ENCODE peak calls at places on chromosomes 5 and 9, in nine cellular contexts. J is foreskin keratinocyte, G is RWPE1, W is colonic mucosa, S is omental fat pad, V is BE2C, D is HFFc6, N is bronchial epithelial cell, A is ovary. R is an unnamed sample.

GRCh38 chr9:94805585-94805984 is 79.1 kb downstream of the AOPEP start:
- DNase-seq in N (peak), V (no peak), G (peak), A (no peak), J (peak), S (no peak), W (peak), D (peak), R (no peak)

GRCh38 chr5:125412561-125413535 is 666.4 kb upstream of the ZNF608 start:
- DNase-seq in W (peak), D (peak), S (no peak), J (no peak), N (peak), G (peak), A (peak), V (peak), R (peak)

GRCh38 chr5:101676646-101677045 is 619.4 kb downstream of the SLCO4C1 start:
- DNase-seq in V (no peak), G (no peak), N (peak), W (no peak), J (no peak), S (no peak), A (no peak), D (no peak), R (no peak)

GRCh38 chr9:134643306-134643705 is 1.7 kb downstream of the COL5A1 start:
- DNase-seq in D (peak), N (no peak), V (no peak), W (no peak), J (no peak), A (peak), G (peak), S (no peak), R (no peak)

GRCh38 chr9:74379718-74380117 is 117.4 kb upstream of the RORB start:
- DNase-seq in V (peak), D (no peak), J (peak), A (no peak), G (peak), S (no peak), W (no peak), N (peak), R (no peak)

GRCh38 chr5:142325677-142326479 is 1.1 kb upstream of the SPRY4 start:
- DNase-seq in D (peak), N (no peak), V (peak), G (peak), S (peak), A (peak), J (peak), W (peak), R (peak)

GRCh38 chr5:80607832-80608231 is 37.8 kb upstream of the ANKRD34B start:
- DNase-seq in V (no peak), N (no peak), J (no peak), W (no peak), D (no peak), S (no peak), G (no peak), A (no peak), R (no peak)

GRCh38 chr5:74966151-74967050 is 86.0 kb downstream of the GCNT4 start:
- DNase-seq in A (no peak), D (peak), V (no peak), S (no peak), G (no peak), J (no peak), N (no peak), W (peak), R (no peak)

GRCh38 chr5:147539053-147539452 is 29.2 kb upstream of the DPYSL3 start:
- DNase-seq in A (no peak), S (no peak), N (peak), W (no peak), J (no peak), G (peak), V (no peak), D (peak), R (no peak)

GRCh38 chr9:121730188-121730587 is 78.8 kb downstream of the DAB2IP start:
- DNase-seq in J (no peak), G (no peak), N (no peak), V (no peak), A (no peak), W (no peak), S (no peak), D (no peak), R (no peak)

GRCh38 chr9:86721843-86722705 is 225.2 kb downstream of the GAS1 start:
- DNase-seq in A (peak), D (peak), W (no peak), V (no peak), N (peak), S (no peak), J (peak), G (peak), R (peak)

GRCh38 chr5:141778211-141778610 is 96.2 kb upstream of the ARAP3 start:
- DNase-seq in A (peak), S (peak), G (peak), J (peak), W (no peak), V (peak), N (peak), D (no peak), R (no peak)

GRCh38 chr9:121568541-121569265 is 69.1 kb upstream of the GGTA1 start:
- DNase-seq in J (no peak), D (no peak), N (no peak), W (no peak), S (no peak), A (peak), V (peak), G (peak), R (no peak)

GRCh38 chr9:135091545-135091944 is 4.1 kb downstream of the OLFM1 start:
- DNase-seq in W (no peak), G (no peak), D (no peak), V (no peak), A (no peak), J (no peak), S (no peak), N (no peak), R (no peak)

GRCh38 chr5:81450940-81451339 is 57.0 kb upstream of the ACOT12 start:
- DNase-seq in V (no peak), J (peak), W (no peak), A (no peak), G (peak), D (no peak), S (no peak), N (peak), R (no peak)

GRCh38 chr9:86707932-86708510 is 239.3 kb downstream of the GAS1 start:
- DNase-seq in N (peak), V (no peak), D (no peak), A (no peak), G (no peak), J (peak), S (no peak), W (no peak), R (no peak)

GRCh38 chr9:123321874-123322770 is 33.9 kb upstream of the CRB2 start:
- DNase-seq in G (no peak), V (no peak), A (no peak), D (no peak), W (no peak), N (no peak), J (no peak), S (no peak), R (no peak)

GRCh38 chr9:98482248-98482647 is 226.5 kb downstream of the GABBR2 start:
- DNase-seq in V (no peak), J (no peak), W (no peak), N (no peak), S (no peak), G (no peak), D (peak), A (no peak), R (no peak)

GRCh38 chr5:167982-168660 is 23.2 kb upstream of the LRRC14B start:
- DNase-seq in V (peak), W (no peak), N (peak), A (peak), J (no peak), D (peak), G (peak), S (no peak), R (no peak)

GRCh38 chr5:61619777-61620518 is 287.9 kb downstream of the ZSWIM6 start:
- DNase-seq in N (no peak), J (no peak), V (no peak), G (no peak), S (no peak), D (no peak), W (no peak), A (no peak), R (no peak)

GRCh38 chr9:138064547-138064946 is 187.0 kb downstream of the CACNA1B start:
- DNase-seq in N (no peak), V (no peak), G (no peak), W (no peak), D (no peak), J (no peak), A (no peak), S (no peak), R (no peak)

GRCh38 chr5:51651476-51651875 is 268.2 kb downstream of the ISL1 start:
- DNase-seq in N (peak), W (no peak), V (no peak), G (peak), A (no peak), J (peak), D (no peak), S (no peak), R (no peak)

GRCh38 chr5:133295520-133295919 is 243.7 kb downstream of the HSPA4 start:
- DNase-seq in S (no peak), D (no peak), N (no peak), G (no peak), A (no peak), V (no peak), J (no peak), W (no peak), R (no peak)

GRCh38 chr5:149130121-149130931 is 11.0 kb upstream of the ABLIM3 start:
- DNase-seq in V (no peak), G (no peak), W (no peak), N (peak), A (no peak), J (no peak), D (no peak), S (no peak), R (no peak)
- TF ChIP-seq CTCF in V (peak), G (no peak), W (no peak), N (peak), A (no peak), J (peak), D (peak), S (no peak), R (no peak)

DNA sequence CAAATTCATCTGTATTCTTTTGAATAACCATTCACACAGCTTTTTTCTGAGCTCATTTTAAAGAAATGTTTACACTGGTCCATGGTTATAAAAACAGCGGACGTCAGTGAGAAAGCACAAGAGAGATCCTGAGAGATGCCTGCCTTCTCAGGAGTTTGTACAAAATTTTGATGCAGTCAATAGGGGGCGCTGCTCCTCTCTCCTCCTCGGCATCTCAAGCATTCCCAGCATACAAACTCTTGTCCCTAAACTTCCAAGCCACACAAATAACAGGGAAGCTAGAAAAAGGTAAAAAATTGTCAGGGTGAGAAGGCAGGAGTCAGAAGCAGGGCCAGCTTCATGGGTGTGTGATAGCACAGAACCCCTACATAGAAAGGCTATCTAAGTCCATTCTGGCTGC is 11.2 kb upstream of the CCDC152 start:
- DNase-seq in N (no peak), G (no peak), W (peak), S (no peak), V (no peak), A (no peak), D (no peak), J (no peak), R (no peak)
- TF ChIP-seq CTCF in N (peak), G (no peak), W (peak), S (no peak), V (no peak), A (no peak), D (peak), J (peak), R (no peak)

GRCh38 chr5:171599396-171599795 is 179.9 kb downstream of the FGF18 start:
- DNase-seq in S (no peak), J (no peak), D (no peak), G (no peak), N (no peak), V (no peak), A (no peak), W (no peak), R (no peak)

GRCh38 chr5:171599957-171600612 is 180.6 kb downstream of the FGF18 start:
- DNase-seq in N (no peak), G (no peak), J (no peak), V (no peak), S (no peak), D (no peak), W (no peak), A (no peak), R (no peak)

GRCh38 chr5:171600736-171601265 is 181.4 kb downstream of the FGF18 start:
- DNase-seq in W (no peak), A (no peak), N (no peak), J (no peak), G (no peak), D (no peak), S (no peak), V (no peak), R (peak)

GRCh38 chr5:171596391-171596878 is 177.0 kb downstream of the FGF18 start:
- DNase-seq in V (no peak), G (no peak), W (no peak), A (peak), S (no peak), N (peak), J (peak), D (peak), R (peak)

GRCh38 chr5:171598279-171599152 is 179.1 kb downstream of the FGF18 start:
- DNase-seq in V (no peak), W (no peak), S (no peak), D (no peak), G (no peak), A (no peak), J (no peak), N (no peak), R (no peak)
- TF ChIP-seq CTCF in V (peak), W (no peak), S (no peak), D (peak), G (no peak), A (no peak), J (peak), N (no peak), R (no peak)

DNA sequence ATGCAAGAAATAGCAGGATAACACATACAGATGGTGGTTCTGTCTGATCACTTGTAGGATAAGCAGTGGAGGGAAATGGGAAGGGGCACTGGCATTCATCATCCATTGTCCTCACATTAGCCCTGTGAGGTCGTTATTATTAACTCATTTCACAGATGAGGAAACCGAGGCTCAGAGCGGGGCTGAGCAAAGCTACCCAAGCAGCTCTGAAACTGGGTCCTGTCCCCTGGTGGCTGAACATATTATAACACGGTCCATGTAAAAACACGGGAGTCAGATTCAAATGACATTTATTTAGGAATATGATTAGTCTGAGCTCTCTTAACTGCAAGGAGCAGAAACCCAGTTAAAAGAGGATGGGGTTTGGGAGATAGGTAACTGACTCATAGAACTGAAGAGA is 43.1 kb downstream of the HRH2 start:
- DNase-seq in V (no peak), J (no peak), G (peak), S (no peak), A (no peak), D (no peak), N (no peak), W (no peak), R (no peak)
- TF ChIP-seq CTCF in V (peak), J (peak), G (peak), S (no peak), A (no peak), D (peak), N (no peak), W (no peak), R (no peak)

DNA sequence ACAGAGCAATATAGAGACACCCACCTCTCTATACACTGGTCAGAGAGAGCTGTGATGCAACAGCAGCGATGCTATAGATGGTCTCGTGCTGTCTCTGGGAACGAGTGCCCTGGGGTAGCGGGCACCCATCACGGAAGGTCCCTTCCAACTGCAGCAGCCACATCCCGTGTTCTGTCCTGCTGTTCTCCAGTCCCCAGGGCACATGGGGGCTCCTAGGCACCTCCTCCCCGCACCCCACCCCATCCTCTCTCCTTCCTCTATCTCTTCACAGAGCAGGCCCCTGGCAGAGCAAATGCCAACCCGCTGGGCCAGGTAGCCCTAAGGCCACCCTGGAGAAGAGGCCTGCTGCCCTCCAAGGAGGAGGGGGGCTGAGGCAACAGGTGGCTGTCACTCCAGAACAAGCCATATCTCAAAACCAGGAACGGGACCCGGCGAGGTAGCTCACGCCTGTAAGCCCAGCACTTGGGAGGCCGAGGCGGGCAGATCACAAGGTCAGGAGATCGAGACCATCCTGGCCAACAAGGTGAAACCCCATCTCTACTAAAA is 8.2 kb downstream of the FIBCD1 start:
- DNase-seq in W (no peak), N (no peak), D (no peak), J (no peak), G (no peak), V (no peak), S (no peak), A (no peak), R (peak)
- TF ChIP-seq CTCF in W (no peak), N (no peak), D (no peak), J (no peak), G (no peak), V (no peak), S (no peak), A (no peak), R (no peak)

GRCh38 chr5:59491944-59492343 is 401.6 kb downstream of the PDE4D start:
- DNase-seq in J (no peak), N (no peak), W (no peak), S (no peak), D (no peak), A (no peak), G (no peak), V (no peak), R (no peak)

GRCh38 chr5:59500014-59500413 is 393.5 kb downstream of the PDE4D start:
- DNase-seq in V (no peak), D (no peak), S (no peak), J (no peak), W (no peak), N (no peak), G (no peak), A (no peak), R (no peak)

DNA sequence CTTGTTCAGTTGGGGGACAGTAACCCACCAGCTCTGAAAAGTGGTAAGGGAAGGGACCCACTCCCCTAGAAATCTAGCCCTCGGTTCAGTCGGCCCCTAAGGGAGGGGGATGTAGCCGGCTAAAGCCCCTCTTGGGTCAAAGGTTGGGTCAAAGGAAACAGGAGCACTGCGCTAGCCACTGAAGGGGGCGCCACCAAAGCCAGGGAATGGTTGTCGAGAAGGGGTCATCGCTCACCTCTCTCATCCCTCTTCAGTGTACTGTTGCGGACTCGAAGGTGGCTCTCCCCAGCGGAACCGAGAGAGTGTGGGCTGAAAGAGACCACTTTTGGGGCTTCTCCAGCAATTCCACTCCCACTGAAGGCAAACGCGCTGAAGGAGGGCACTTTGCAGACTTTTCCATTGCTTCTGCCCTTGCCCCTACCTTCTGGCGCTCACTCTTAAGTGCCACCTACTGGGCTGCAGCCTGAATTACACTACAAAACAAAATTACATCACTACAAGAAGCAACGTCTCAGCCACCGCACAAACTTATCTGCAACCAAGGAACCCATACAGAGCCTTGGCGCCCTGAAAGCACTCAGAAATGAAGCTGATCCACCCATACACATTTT is 396.9 kb downstream of the PDE4D start:
- DNase-seq in G (no peak), V (peak), D (peak), A (no peak), W (no peak), S (no peak), N (no peak), J (no peak), R (no peak)
- TF ChIP-seq CTCF in G (no peak), V (peak), D (peak), A (no peak), W (no peak), S (no peak), N (peak), J (peak), R (no peak)

GRCh38 chr5:163566678-163567077 is 61.3 kb downstream of the MAT2B start:
- DNase-seq in S (no peak), J (no peak), V (peak), W (no peak), N (no peak), D (no peak), A (no peak), G (no peak), R (no peak)

GRCh38 chr5:163569284-163569683 is 63.9 kb downstream of the MAT2B start:
- DNase-seq in D (peak), V (no peak), W (no peak), G (peak), N (peak), S (no peak), A (no peak), J (no peak), R (no peak)

GRCh38 chr5:163574477-163575440 is 69.3 kb downstream of the MAT2B start:
- DNase-seq in V (no peak), N (no peak), G (no peak), D (no peak), J (no peak), A (no peak), S (no peak), W (no peak), R (no peak)

GRCh38 chr5:163567811-163568210 is 62.4 kb downstream of the MAT2B start:
- DNase-seq in V (no peak), A (no peak), G (no peak), S (no peak), W (no peak), N (no peak), D (peak), J (no peak), R (no peak)

DNA sequence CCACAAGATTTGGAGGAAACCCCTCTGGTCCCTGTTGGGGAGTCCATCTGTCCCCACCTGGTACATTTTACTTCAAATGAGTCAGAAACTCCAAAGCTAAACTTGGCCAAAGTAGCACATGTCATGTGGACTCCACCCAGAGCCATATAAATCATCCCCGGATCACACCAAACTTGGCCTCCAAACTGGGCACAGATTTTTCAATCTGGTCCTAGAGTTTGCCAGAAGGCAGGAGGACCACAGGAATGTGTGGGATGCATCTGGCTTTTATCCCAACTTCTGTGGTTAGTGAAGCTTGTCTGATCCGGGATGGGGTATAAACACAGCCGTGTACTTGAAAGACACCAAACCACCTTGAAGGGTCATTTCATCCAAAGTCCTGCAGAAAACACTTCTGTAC is 66.3 kb downstream of the MAT2B start:
- DNase-seq in J (peak), G (peak), A (no peak), D (peak), W (no peak), N (peak), V (peak), S (no peak), R (no peak)
- TF ChIP-seq CTCF in J (no peak), G (no peak), A (no peak), D (no peak), W (no peak), N (no peak), V (no peak), S (no peak), R (no peak)

GRCh38 chr5:170917113-170917512 is 55.3 kb downstream of the RANBP17 start:
- DNase-seq in N (no peak), V (no peak), D (no peak), A (no peak), S (no peak), G (peak), W (no peak), J (no peak), R (no peak)
- TF ChIP-seq CTCF in N (no peak), V (no peak), D (peak), A (no peak), S (no peak), G (peak), W (no peak), J (peak), R (no peak)